ENCODE peak calls at places on chromosomes 16 and 17, in nine cellular contexts. Y is DND-41; A is H9; C is Panc1; H is CD4-positive, alpha-beta T cell; V is fibroblast of mammary gland; E is foreskin fibroblast; L is mucosa of descending colon; Z is A549. R is an unnamed sample.

GRCh38 chr16:22023505-22023904 is 15.6 kb downstream of the MOSMO start:
- DNase-seq in Y (no peak), A (no peak), C (no peak), H (no peak), V (no peak), E (no peak), L (no peak), Z (no peak), R (no peak)

GRCh38 chr17:77320501-77321256 is 179.9 kb downstream of the SEC14L1 start:
- DNase-seq in Y (no peak), A (no peak), C (no peak), H (no peak), V (peak; percentile 77), E (peak; percentile 60), L (peak; percentile 48), Z (peak; percentile 52), R (peak; percentile 75)

GRCh38 chr17:27400991-27401390 is 55.3 kb upstream of the KSR1 start:
- DNase-seq in Y (no peak), A (no peak), C (no peak), H (no peak), V (no peak), E (no peak), L (no peak), Z (no peak), R (no peak)

GRCh38 chr17:28324272-28324745 is 5.3 kb downstream of the TMEM97 start:
- DNase-seq in Y (no peak), A (peak; percentile 5), C (no peak), H (no peak), V (no peak), E (no peak), L (no peak), Z (peak; percentile 32), R (no peak)

GRCh38 chr17:20200016-20200788 is 191.0 kb downstream of the SPECC1 start:
- DNase-seq in Y (no peak), A (no peak), C (no peak), H (no peak), V (peak; percentile 12), E (no peak), L (no peak), Z (no peak), R (peak; percentile 30)

GRCh38 chr17:76188213-76189060 is 47.4 kb upstream of the FOXJ1 start:
- DNase-seq in Y (no peak), A (no peak), C (no peak), H (no peak), V (peak; percentile 17), E (no peak), L (no peak), Z (no peak), R (no peak)

GRCh38 chr17:13346592-13346991 is 255.1 kb downstream of the HS3ST3A1 start:
- DNase-seq in Y (no peak), A (no peak), C (no peak), H (no peak), V (no peak), E (no peak), L (no peak), Z (no peak), R (no peak)

GRCh38 chr16:23160574-23160973 is 11.3 kb upstream of the USP31 start:
- DNase-seq in Y (no peak), A (peak; percentile 46), C (no peak), H (no peak), V (peak; percentile 2), E (no peak), L (no peak), Z (no peak), R (no peak)

GRCh38 chr16:14483819-14484385 is 146.2 kb downstream of the PARN start:
- DNase-seq in Y (no peak), A (no peak), C (no peak), H (no peak), V (no peak), E (no peak), L (no peak), Z (no peak), R (no peak)

GRCh38 chr17:39866013-39866730 is 1.8 kb upstream of the ZPBP2 start:
- DNase-seq in Y (no peak), A (no peak), C (no peak), H (no peak), V (no peak), E (no peak), L (no peak), Z (no peak), R (no peak)

GRCh38 chr17:39861235-39861634 is 2.9 kb downstream of the IKZF3 start:
- DNase-seq in Y (no peak), A (no peak), C (no peak), H (no peak), V (no peak), E (no peak), L (no peak), Z (no peak), R (no peak)

GRCh38 chr17:39867084-39867890 is 715 bp upstream of the ZPBP2 start:
- DNase-seq in Y (no peak), A (no peak), C (no peak), H (peak; percentile 28), V (no peak), E (no peak), L (no peak), Z (no peak), R (no peak)

GRCh38 chr17:39863244-39863917 is 731 bp downstream of the IKZF3 start:
- DNase-seq in Y (no peak), A (no peak), C (no peak), H (no peak), V (no peak), E (no peak), L (no peak), Z (no peak), R (no peak)

GRCh38 chr17:39863918-39864746 is at the start of gene IKZF3:
- DNase-seq in Y (peak; percentile 54), A (peak; percentile 93), C (no peak), H (peak; percentile 65), V (peak; percentile 1), E (peak; percentile 11), L (peak; percentile 85), Z (peak; percentile 62), R (peak; percentile 86)
- TF ChIP-seq CTCF in Y (peak; percentile 53), A (peak; percentile 47), C (peak; percentile 70), H (peak; percentile 54), V (no peak), E (no peak), L (no peak), Z (no peak), R (peak; percentile 30)

DNA sequence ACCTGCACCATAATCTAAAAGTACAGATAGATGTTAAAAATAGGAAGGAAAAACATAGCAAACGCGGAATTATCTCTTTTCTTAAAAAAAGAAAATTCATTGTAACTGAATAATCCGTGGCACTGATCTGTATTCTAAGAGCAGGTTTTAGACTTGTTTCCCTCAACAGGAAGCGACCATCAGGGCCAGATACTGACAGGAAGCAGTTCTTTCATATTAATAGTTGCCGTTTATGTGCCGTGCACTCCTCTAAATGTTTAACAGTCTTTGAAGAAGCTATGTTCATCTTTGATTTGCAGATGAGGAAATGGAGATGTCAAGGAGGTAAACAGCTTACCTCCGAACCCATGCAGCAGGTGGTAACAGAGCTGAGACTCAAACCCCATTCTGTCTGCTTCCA is 23.6 kb downstream of the DYNLRB2 start:
- DNase-seq in Y (no peak), A (no peak), C (no peak), H (no peak), V (no peak), E (no peak), L (no peak), Z (no peak), R (no peak)
- TF ChIP-seq CTCF in Y (no peak), A (no peak), C (no peak), H (no peak), V (no peak), E (no peak), L (no peak), Z (no peak), R (no peak)

GRCh38 chr17:58375811-58376210 is 23.8 kb upstream of the SUPT4H1 start:
- DNase-seq in Y (no peak), A (peak; percentile 57), C (no peak), H (no peak), V (no peak), E (no peak), L (peak; percentile 46), Z (no peak), R (no peak)

GRCh38 chr17:58377005-58377660 is 25.1 kb upstream of the SUPT4H1 start:
- DNase-seq in Y (no peak), A (peak; percentile 58), C (no peak), H (no peak), V (no peak), E (no peak), L (peak; percentile 47), Z (no peak), R (no peak)

GRCh38 chr17:58376472-58376921 is 24.5 kb upstream of the SUPT4H1 start:
- DNase-seq in Y (no peak), A (peak; percentile 54), C (no peak), H (no peak), V (no peak), E (no peak), L (no peak), Z (no peak), R (peak; percentile 18)

GRCh38 chr17:58373923-58374322 is 21.9 kb upstream of the SUPT4H1 start:
- DNase-seq in Y (no peak), A (no peak), C (no peak), H (no peak), V (no peak), E (no peak), L (no peak), Z (no peak), R (no peak)

GRCh38 chr17:58375216-58375615 is 23.2 kb upstream of the SUPT4H1 start:
- DNase-seq in Y (no peak), A (no peak), C (no peak), H (no peak), V (no peak), E (no peak), L (no peak), Z (no peak), R (no peak)
- TF ChIP-seq CTCF in Y (no peak), A (no peak), C (no peak), H (no peak), V (no peak), E (no peak), L (no peak), Z (no peak), R (no peak)

GRCh38 chr16:8326234-8326633 is 264.1 kb downstream of the TMEM114 start:
- DNase-seq in Y (no peak), A (no peak), C (no peak), H (no peak), V (no peak), E (no peak), L (no peak), Z (no peak), R (no peak)

DNA sequence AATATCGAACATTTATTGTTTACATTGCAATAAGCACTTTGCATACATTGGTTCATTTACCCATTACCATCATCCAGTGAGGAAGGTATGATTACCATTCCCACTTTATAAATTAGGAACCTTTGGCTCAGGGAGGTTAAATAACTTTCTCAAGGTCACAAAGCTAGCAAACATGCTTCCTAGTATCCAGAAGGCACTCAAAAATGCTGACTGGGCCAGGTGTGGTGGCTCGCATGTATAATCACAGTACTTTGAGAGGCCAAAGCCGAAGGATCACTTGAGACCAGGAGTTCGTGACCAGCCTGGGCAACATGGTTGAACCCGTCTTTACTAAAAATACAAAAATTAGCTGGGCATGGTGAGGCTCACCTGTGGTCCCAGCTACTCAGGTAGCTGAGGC is 259.6 kb downstream of the TMEM114 start:
- DNase-seq in Y (no peak), A (no peak), C (no peak), H (no peak), V (no peak), E (no peak), L (no peak), Z (no peak), R (no peak)
- TF ChIP-seq CTCF in Y (no peak), A (no peak), C (no peak), H (no peak), V (no peak), E (no peak), L (no peak), Z (no peak), R (no peak)